ENCODE peak calls at places on chromosomes 11 and 22, in ten cellular contexts. One of them, this sample, is unnamed.
A peak's percentile ranks its signal among the peaks of the same experiment; 100 is the strongest.

GRCh38 chr11:90809581-90809980 is 586.7 kb upstream of the CHORDC1 start:
- DNase-seq in astrocyte: no peak
- DNase-seq in SK-N-SH: no peak
- DNase-seq in psoas muscle: no peak
- DNase-seq in right atrium auricular region: no peak
- DNase-seq in brain microvascular endothelial cell: no peak
- DNase-seq in AG04450: no peak
- DNase-seq in hepatocyte: no peak
- DNase-seq in K562: no peak
- DNase-seq in fibroblast of villous mesenchyme: no peak
- DNase-seq in this sample: no peak

GRCh38 chr11:112513936-112514716 is 253.5 kb upstream of the PLET1 start:
- DNase-seq in hepatocyte: no peak
- DNase-seq in AG04450: no peak
- DNase-seq in K562: no peak
- DNase-seq in astrocyte: no peak
- DNase-seq in psoas muscle: no peak
- DNase-seq in brain microvascular endothelial cell: no peak
- DNase-seq in SK-N-SH: peak; percentile 52
- DNase-seq in right atrium auricular region: no peak
- DNase-seq in fibroblast of villous mesenchyme: no peak
- DNase-seq in this sample: no peak

GRCh38 chr11:32433249-32434115 is 1.9 kb downstream of the WT1 start:
- DNase-seq in SK-N-SH: no peak
- DNase-seq in hepatocyte: no peak
- DNase-seq in right atrium auricular region: no peak
- DNase-seq in psoas muscle: no peak
- DNase-seq in AG04450: no peak
- DNase-seq in astrocyte: no peak
- DNase-seq in K562: peak; percentile 73
- DNase-seq in fibroblast of villous mesenchyme: no peak
- DNase-seq in brain microvascular endothelial cell: no peak
- DNase-seq in this sample: no peak

GRCh38 chr11:109155291-109155690 is 266.7 kb upstream of the C11orf87 start:
- DNase-seq in astrocyte: no peak
- DNase-seq in hepatocyte: no peak
- DNase-seq in AG04450: no peak
- DNase-seq in brain microvascular endothelial cell: no peak
- DNase-seq in psoas muscle: no peak
- DNase-seq in K562: no peak
- DNase-seq in right atrium auricular region: no peak
- DNase-seq in SK-N-SH: no peak
- DNase-seq in fibroblast of villous mesenchyme: no peak
- DNase-seq in this sample: no peak

GRCh38 chr11:95154514-95154913 is 64.9 kb downstream of the ENDOD1 start:
- DNase-seq in astrocyte: no peak
- DNase-seq in AG04450: no peak
- DNase-seq in K562: peak; percentile 77
- DNase-seq in SK-N-SH: peak; percentile 68
- DNase-seq in psoas muscle: peak; percentile 54
- DNase-seq in hepatocyte: peak; percentile 71
- DNase-seq in brain microvascular endothelial cell: no peak
- DNase-seq in fibroblast of villous mesenchyme: peak; percentile 48
- DNase-seq in right atrium auricular region: no peak
- DNase-seq in this sample: no peak

GRCh38 chr11:124737638-124738293 is 2.0 kb upstream of the NRGN start:
- DNase-seq in fibroblast of villous mesenchyme: no peak
- DNase-seq in SK-N-SH: no peak
- DNase-seq in AG04450: no peak
- DNase-seq in right atrium auricular region: no peak
- DNase-seq in psoas muscle: no peak
- DNase-seq in hepatocyte: no peak
- DNase-seq in astrocyte: no peak
- DNase-seq in brain microvascular endothelial cell: no peak
- DNase-seq in K562: peak; percentile 46
- DNase-seq in this sample: no peak

GRCh38 chr22:48205790-48206189 is 1443.3 kb downstream of the TBC1D22A start:
- DNase-seq in K562: no peak
- DNase-seq in astrocyte: no peak
- DNase-seq in right atrium auricular region: peak; percentile 16
- DNase-seq in psoas muscle: no peak
- DNase-seq in fibroblast of villous mesenchyme: no peak
- DNase-seq in hepatocyte: no peak
- DNase-seq in AG04450: no peak
- DNase-seq in brain microvascular endothelial cell: no peak
- DNase-seq in SK-N-SH: no peak
- DNase-seq in this sample: no peak

GRCh38 chr11:112812719-112813118 is 148.5 kb upstream of the NCAM1 start:
- DNase-seq in psoas muscle: no peak
- DNase-seq in hepatocyte: no peak
- DNase-seq in SK-N-SH: no peak
- DNase-seq in brain microvascular endothelial cell: no peak
- DNase-seq in fibroblast of villous mesenchyme: no peak
- DNase-seq in astrocyte: no peak
- DNase-seq in K562: no peak
- DNase-seq in right atrium auricular region: no peak
- DNase-seq in AG04450: no peak
- DNase-seq in this sample: no peak

GRCh38 chr11:68710445-68710844 is 26.1 kb downstream of the GAL start:
- DNase-seq in hepatocyte: no peak
- DNase-seq in right atrium auricular region: no peak
- DNase-seq in fibroblast of villous mesenchyme: no peak
- DNase-seq in SK-N-SH: no peak
- DNase-seq in astrocyte: no peak
- DNase-seq in K562: no peak
- DNase-seq in psoas muscle: no peak
- DNase-seq in brain microvascular endothelial cell: no peak
- DNase-seq in AG04450: no peak
- DNase-seq in this sample: no peak

GRCh38 chr11:1323779-1324178 is 14.3 kb upstream of the TOLLIP start:
- DNase-seq in K562: no peak
- DNase-seq in fibroblast of villous mesenchyme: no peak
- DNase-seq in astrocyte: no peak
- DNase-seq in brain microvascular endothelial cell: no peak
- DNase-seq in AG04450: no peak
- DNase-seq in right atrium auricular region: no peak
- DNase-seq in psoas muscle: no peak
- DNase-seq in hepatocyte: no peak
- DNase-seq in SK-N-SH: no peak
- DNase-seq in this sample: no peak

GRCh38 chr22:32544953-32545558 is 70.4 kb downstream of the FBXO7 start:
- DNase-seq in right atrium auricular region: no peak
- DNase-seq in hepatocyte: no peak
- DNase-seq in astrocyte: peak; percentile 64
- DNase-seq in brain microvascular endothelial cell: no peak
- DNase-seq in AG04450: no peak
- DNase-seq in SK-N-SH: no peak
- DNase-seq in K562: no peak
- DNase-seq in psoas muscle: no peak
- DNase-seq in fibroblast of villous mesenchyme: peak; percentile 66
- DNase-seq in this sample: no peak

GRCh38 chr11:45102810-45103621 is 43.4 kb upstream of the PRDM11 start:
- DNase-seq in astrocyte: peak; percentile 74
- DNase-seq in psoas muscle: peak; percentile 74
- DNase-seq in AG04450: no peak
- DNase-seq in brain microvascular endothelial cell: peak; percentile 78
- DNase-seq in SK-N-SH: peak; percentile 87
- DNase-seq in hepatocyte: peak; percentile 77
- DNase-seq in K562: peak; percentile 70
- DNase-seq in fibroblast of villous mesenchyme: peak; percentile 70
- DNase-seq in right atrium auricular region: peak; percentile 68
- DNase-seq in this sample: peak; percentile 62

DNA sequence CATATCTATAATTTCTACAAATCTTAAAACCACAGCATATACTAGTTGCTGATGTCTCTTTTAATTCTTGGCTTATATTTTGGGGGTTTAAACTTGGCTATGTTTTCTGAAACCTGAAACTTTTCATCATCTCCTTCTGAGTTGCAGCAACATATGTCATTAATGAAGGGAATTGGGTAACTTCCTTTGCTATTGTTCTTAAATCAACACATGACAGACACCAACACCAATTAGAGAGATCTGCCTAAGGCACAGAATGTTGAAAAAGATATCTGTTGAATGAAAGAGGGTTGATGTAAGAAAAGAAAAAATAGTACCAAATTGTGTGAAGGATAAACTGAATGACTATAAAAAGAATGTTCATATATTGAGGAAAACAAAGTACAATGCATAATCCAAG is 10.3 kb upstream of the GAS2 start:
- DNase-seq in hepatocyte: no peak
- DNase-seq in brain microvascular endothelial cell: no peak
- DNase-seq in psoas muscle: no peak
- DNase-seq in SK-N-SH: no peak
- DNase-seq in astrocyte: no peak
- DNase-seq in right atrium auricular region: no peak
- DNase-seq in K562: no peak
- DNase-seq in AG04450: no peak
- DNase-seq in fibroblast of villous mesenchyme: no peak
- DNase-seq in this sample: no peak
- H3K4me3 ChIP-seq in hepatocyte: no peak overlapping the region
- H3K4me3 ChIP-seq in brain microvascular endothelial cell: no peak overlapping the region
- H3K4me3 ChIP-seq in psoas muscle: no peak overlapping the region
- H3K4me3 ChIP-seq in SK-N-SH: no peak overlapping the region
- H3K4me3 ChIP-seq in astrocyte: no peak overlapping the region
- H3K4me3 ChIP-seq in right atrium auricular region: no peak overlapping the region
- H3K4me3 ChIP-seq in K562: no peak overlapping the region
- H3K4me3 ChIP-seq in AG04450: no peak overlapping the region
- H3K4me3 ChIP-seq in fibroblast of villous mesenchyme: no peak overlapping the region
- H3K4me3 ChIP-seq in this sample: no peak overlapping the region

DNA sequence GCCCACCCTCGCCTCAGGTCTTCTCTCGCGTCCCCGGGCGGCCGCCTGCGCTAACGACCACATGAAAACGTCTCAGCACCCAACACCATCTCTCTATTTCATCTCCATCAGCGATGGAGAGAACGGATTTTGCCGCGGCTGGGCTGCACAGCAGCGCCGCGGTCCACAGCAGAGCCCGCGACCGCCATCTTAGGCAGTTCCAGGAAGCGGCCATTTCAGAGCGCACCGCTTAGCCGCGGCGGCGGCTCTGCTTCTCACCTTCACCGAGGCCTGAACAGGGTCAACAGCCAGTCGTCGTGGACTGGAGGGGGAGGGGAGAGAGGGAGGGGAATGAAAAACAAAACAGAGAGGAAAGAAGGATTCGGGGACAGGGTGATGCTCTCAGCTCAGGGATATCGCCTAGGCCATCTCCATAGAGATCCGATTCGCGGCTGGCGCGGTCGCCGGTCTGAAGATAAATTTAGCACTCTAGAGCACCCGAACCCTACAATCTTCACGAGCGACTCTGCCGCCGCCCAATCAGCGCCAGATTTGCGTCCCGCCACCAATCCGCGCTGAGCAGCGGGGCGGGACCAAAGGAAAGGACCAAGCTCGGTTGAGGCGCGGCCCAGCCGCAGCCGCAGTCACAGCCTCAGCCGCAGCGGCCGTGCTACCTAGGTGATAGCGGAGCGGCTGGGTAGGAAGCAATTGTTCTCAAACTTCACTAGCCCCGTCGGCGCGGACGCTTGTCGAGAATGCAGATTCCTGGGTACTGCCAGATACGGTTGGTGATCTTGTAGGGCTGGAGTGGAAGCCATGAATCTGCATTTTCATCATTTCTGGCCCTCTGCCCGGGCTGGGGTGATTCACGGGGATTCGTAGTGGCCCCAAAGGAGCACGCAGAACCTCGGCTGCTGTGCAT is at the start of gene ZBED5:
- DNase-seq in psoas muscle: peak; percentile 98
- DNase-seq in hepatocyte: peak; percentile 97
- DNase-seq in AG04450: peak; percentile 91
- DNase-seq in brain microvascular endothelial cell: peak; percentile 96
- DNase-seq in K562: peak; percentile 99
- DNase-seq in fibroblast of villous mesenchyme: peak; percentile 98
- DNase-seq in SK-N-SH: peak; percentile 92
- DNase-seq in astrocyte: peak; percentile 92
- DNase-seq in right atrium auricular region: peak; percentile 99
- DNase-seq in this sample: peak; percentile 97
- TF ChIP-seq CTCF in psoas muscle: peak; percentile 26
- TF ChIP-seq CTCF in hepatocyte: no peak
- TF ChIP-seq CTCF in AG04450: peak; percentile 25
- TF ChIP-seq CTCF in brain microvascular endothelial cell: peak; percentile 36
- TF ChIP-seq CTCF in K562: no peak
- TF ChIP-seq CTCF in fibroblast of villous mesenchyme: peak; percentile 9
- TF ChIP-seq CTCF in SK-N-SH: peak; percentile 24
- TF ChIP-seq CTCF in astrocyte: no peak
- TF ChIP-seq CTCF in right atrium auricular region: no peak
- TF ChIP-seq CTCF in this sample: peak; percentile 20

GRCh38 chr11:57288771-57289579 is 35.8 kb downstream of the TNKS1BP1 start:
- DNase-seq in psoas muscle: no peak
- DNase-seq in AG04450: peak; percentile 72
- DNase-seq in right atrium auricular region: no peak
- DNase-seq in fibroblast of villous mesenchyme: peak; percentile 45
- DNase-seq in hepatocyte: no peak
- DNase-seq in astrocyte: peak; percentile 91
- DNase-seq in brain microvascular endothelial cell: peak; percentile 93
- DNase-seq in SK-N-SH: peak; percentile 20
- DNase-seq in K562: no peak
- DNase-seq in this sample: no peak

GRCh38 chr11:57290288-57290687 is 34.5 kb downstream of the TNKS1BP1 start:
- DNase-seq in SK-N-SH: no peak
- DNase-seq in hepatocyte: no peak
- DNase-seq in brain microvascular endothelial cell: peak; percentile 87
- DNase-seq in K562: no peak
- DNase-seq in right atrium auricular region: no peak
- DNase-seq in psoas muscle: no peak
- DNase-seq in AG04450: no peak
- DNase-seq in fibroblast of villous mesenchyme: peak; percentile 24
- DNase-seq in astrocyte: peak; percentile 76
- DNase-seq in this sample: no peak

GRCh38 chr11:57299150-57299737 is 25.5 kb downstream of the TNKS1BP1 start:
- DNase-seq in K562: no peak
- DNase-seq in brain microvascular endothelial cell: no peak
- DNase-seq in right atrium auricular region: no peak
- DNase-seq in psoas muscle: no peak
- DNase-seq in AG04450: no peak
- DNase-seq in astrocyte: no peak
- DNase-seq in fibroblast of villous mesenchyme: no peak
- DNase-seq in SK-N-SH: no peak
- DNase-seq in hepatocyte: no peak
- DNase-seq in this sample: no peak

GRCh38 chr11:57297221-57297620 is 27.5 kb downstream of the TNKS1BP1 start:
- DNase-seq in right atrium auricular region: no peak
- DNase-seq in hepatocyte: no peak
- DNase-seq in astrocyte: no peak
- DNase-seq in K562: no peak
- DNase-seq in brain microvascular endothelial cell: no peak
- DNase-seq in AG04450: no peak
- DNase-seq in psoas muscle: no peak
- DNase-seq in SK-N-SH: no peak
- DNase-seq in fibroblast of villous mesenchyme: no peak
- DNase-seq in this sample: no peak

GRCh38 chr11:57294225-57295131 is 30.3 kb downstream of the TNKS1BP1 start:
- DNase-seq in K562: no peak
- DNase-seq in astrocyte: peak; percentile 83
- DNase-seq in hepatocyte: no peak
- DNase-seq in AG04450: no peak
- DNase-seq in brain microvascular endothelial cell: no peak
- DNase-seq in right atrium auricular region: no peak
- DNase-seq in psoas muscle: no peak
- DNase-seq in SK-N-SH: no peak
- DNase-seq in fibroblast of villous mesenchyme: no peak
- DNase-seq in this sample: no peak
- H3K4me3 ChIP-seq in K562: no peak overlapping the region
- H3K4me3 ChIP-seq in astrocyte: no peak overlapping the region
- H3K4me3 ChIP-seq in hepatocyte: no peak overlapping the region
- H3K4me3 ChIP-seq in AG04450: no peak overlapping the region
- H3K4me3 ChIP-seq in brain microvascular endothelial cell: no peak overlapping the region
- H3K4me3 ChIP-seq in right atrium auricular region: no peak overlapping the region
- H3K4me3 ChIP-seq in psoas muscle: no peak overlapping the region
- H3K4me3 ChIP-seq in SK-N-SH: no peak overlapping the region
- H3K4me3 ChIP-seq in fibroblast of villous mesenchyme: no peak overlapping the region
- H3K4me3 ChIP-seq in this sample: no peak overlapping the region

GRCh38 chr11:106306942-106307341 is 229.5 kb downstream of the AASDHPPT start:
- DNase-seq in brain microvascular endothelial cell: no peak
- DNase-seq in K562: no peak
- DNase-seq in hepatocyte: peak; percentile 16
- DNase-seq in AG04450: no peak
- DNase-seq in SK-N-SH: no peak
- DNase-seq in fibroblast of villous mesenchyme: no peak
- DNase-seq in astrocyte: no peak
- DNase-seq in psoas muscle: no peak
- DNase-seq in right atrium auricular region: no peak
- DNase-seq in this sample: no peak
- TF ChIP-seq CTCF in brain microvascular endothelial cell: peak; percentile 55
- TF ChIP-seq CTCF in K562: no peak
- TF ChIP-seq CTCF in hepatocyte: peak; percentile 39
- TF ChIP-seq CTCF in AG04450: peak; percentile 26
- TF ChIP-seq CTCF in SK-N-SH: peak; percentile 44
- TF ChIP-seq CTCF in fibroblast of villous mesenchyme: peak; percentile 20
- TF ChIP-seq CTCF in astrocyte: no peak
- TF ChIP-seq CTCF in psoas muscle: no peak
- TF ChIP-seq CTCF in right atrium auricular region: no peak
- TF ChIP-seq CTCF in this sample: no peak

This sample was measured in heart right ventricle.